ENCODE peak calls at places on chromosomes 6 and 20, in ten cellular contexts. R is heart right ventricle, G is neural crest cell, K is A549, O is astrocyte, C is mucosa of descending colon, H is Peyer's patch, W is GM12865, I is choroid plexus epithelial cell, D is cardiac fibroblast. Q is an unnamed sample.

GRCh38 chr6:17226766-17227338 is 54.3 kb upstream of the RBM24 start:
- DNase-seq in R (no peak), G (no peak), K (no peak), O (peak; percentile 6), C (no peak), H (no peak), W (no peak), I (peak; percentile 10), D (no peak), Q (no peak)

GRCh38 chr20:33030076-33030475 is 1.4 kb upstream of the BPIFB6 start:
- DNase-seq in R (no peak), G (no peak), K (no peak), O (no peak), C (no peak), H (no peak), W (no peak), I (no peak), D (no peak), Q (no peak)

GRCh38 chr20:294602-295001 is 2.8 kb upstream of the ZCCHC3 start:
- DNase-seq in R (no peak), G (no peak), K (no peak), O (no peak), C (no peak), H (no peak), W (no peak), I (no peak), D (no peak), Q (no peak)

GRCh38 chr6:108353853-108354252 is 59.0 kb downstream of the AFG1L start:
- DNase-seq in R (no peak), G (no peak), K (no peak), O (peak; percentile 25), C (no peak), H (no peak), W (no peak), I (no peak), D (no peak), Q (no peak)

GRCh38 chr6:30719356-30719755 is 796 bp upstream of the TUBB start:
- DNase-seq in R (no peak), G (no peak), K (no peak), O (no peak), C (peak; percentile 22), H (no peak), W (peak; percentile 58), I (no peak), D (no peak), Q (no peak)

GRCh38 chr6:110049696-110050465 is 71.8 kb downstream of the GPR6 start:
- DNase-seq in R (no peak), G (no peak), K (no peak), O (no peak), C (no peak), H (no peak), W (no peak), I (no peak), D (no peak), Q (no peak)

GRCh38 chr6:151012321-151013294 is 147.1 kb downstream of the MTHFD1L start:
- DNase-seq in R (no peak), G (no peak), K (no peak), O (peak; percentile 49), C (no peak), H (no peak), W (no peak), I (peak; percentile 73), D (peak; percentile 64), Q (no peak)

GRCh38 chr6:134034951-134035822 is 17.2 kb downstream of the SLC2A12 start:
- DNase-seq in R (no peak), G (no peak), K (no peak), O (no peak), C (no peak), H (no peak), W (no peak), I (no peak), D (no peak), Q (no peak)

GRCh38 chr6:157644043-157644810 is 178.8 kb upstream of the SNX9 start:
- DNase-seq in R (no peak), G (no peak), K (peak; percentile 25), O (no peak), C (no peak), H (no peak), W (no peak), I (peak; percentile 35), D (peak; percentile 11), Q (no peak)
- TF ChIP-seq CTCF in R (no peak), G (no peak), K (peak; percentile 18), O (no peak), C (no peak), H (no peak), W (peak; percentile 1), I (peak; percentile 38), D (peak; percentile 12), Q (no peak)

GRCh38 chr6:35463292-35463691 is 4.9 kb upstream of the RPL10A start:
- DNase-seq in R (no peak), G (no peak), K (no peak), O (no peak), C (no peak), H (no peak), W (no peak), I (no peak), D (no peak), Q (no peak)

GRCh38 chr6:35453236-35453635 is 1.1 kb downstream of the FANCE start:
- DNase-seq in R (no peak), G (no peak), K (no peak), O (no peak), C (no peak), H (no peak), W (no peak), I (no peak), D (no peak), Q (no peak)

GRCh38 chr6:35454843-35455110 is 2.6 kb downstream of the FANCE start:
- DNase-seq in R (no peak), G (no peak), K (no peak), O (no peak), C (no peak), H (no peak), W (no peak), I (no peak), D (no peak), Q (no peak)

GRCh38 chr6:35461270-35461669 is 6.9 kb upstream of the RPL10A start:
- DNase-seq in R (no peak), G (no peak), K (no peak), O (no peak), C (no peak), H (no peak), W (no peak), I (no peak), D (no peak), Q (no peak)

DNA sequence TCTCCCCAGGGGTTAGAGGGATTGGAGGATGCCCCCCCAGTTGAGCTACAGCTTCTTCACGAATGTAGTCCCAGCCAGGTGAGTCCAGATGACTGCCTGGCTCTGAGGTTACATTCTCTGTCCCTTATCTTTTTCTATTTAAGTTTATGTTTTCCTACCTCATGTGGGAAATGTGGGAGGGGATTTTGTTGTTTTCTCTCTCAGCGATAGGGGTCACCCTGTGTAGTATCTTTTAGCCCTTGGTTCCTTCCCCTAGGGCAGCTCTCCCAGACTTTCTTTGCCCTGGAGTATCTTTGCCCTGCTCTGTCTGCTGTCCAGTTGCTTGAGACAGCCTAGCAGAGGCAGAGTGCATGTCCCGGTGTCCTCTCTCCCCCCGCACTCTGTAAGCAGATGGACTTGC is 5.8 kb downstream of the FANCE start:
- DNase-seq in R (no peak), G (no peak), K (no peak), O (no peak), C (no peak), H (no peak), W (no peak), I (no peak), D (no peak), Q (no peak)
- TF ChIP-seq CTCF in R (no peak), G (no peak), K (no peak), O (no peak), C (no peak), H (no peak), W (no peak), I (no peak), D (no peak), Q (no peak)

DNA sequence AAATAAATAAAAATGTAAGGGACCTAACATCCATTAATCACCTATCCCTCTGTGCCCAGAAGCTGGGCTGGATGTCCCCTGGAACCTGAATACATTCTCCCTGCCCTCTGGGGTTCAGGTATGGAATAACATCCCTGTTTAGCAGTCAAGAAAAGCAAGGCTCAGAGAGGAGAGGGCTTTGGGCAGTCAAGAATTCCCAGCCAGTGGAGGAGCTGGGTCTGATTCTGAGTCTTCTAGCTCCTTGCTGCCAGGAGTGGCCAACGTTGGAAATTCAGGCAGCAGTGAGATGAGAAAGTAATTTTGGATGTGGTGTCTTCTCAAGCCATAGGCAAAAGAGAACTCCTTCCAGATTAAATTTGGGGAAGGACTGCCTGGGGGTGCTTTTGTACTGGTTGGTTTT is 42.6 kb upstream of the ZNFX1 start:
- DNase-seq in R (no peak), G (no peak), K (peak; percentile 78), O (peak; percentile 27), C (no peak), H (no peak), W (no peak), I (peak; percentile 77), D (peak; percentile 58), Q (peak; percentile 27)
- TF ChIP-seq CTCF in R (no peak), G (peak; percentile 38), K (no peak), O (peak; percentile 30), C (no peak), H (no peak), W (no peak), I (peak; percentile 73), D (peak; percentile 52), Q (peak; percentile 22)

GRCh38 chr20:47300071-47300470 is 56.4 kb downstream of the ZMYND8 start:
- DNase-seq in R (no peak), G (no peak), K (no peak), O (peak; percentile 87), C (no peak), H (no peak), W (no peak), I (peak; percentile 65), D (peak; percentile 41), Q (no peak)

GRCh38 chr20:47297746-47298145 is 58.8 kb downstream of the ZMYND8 start:
- DNase-seq in R (no peak), G (no peak), K (no peak), O (no peak), C (no peak), H (no peak), W (no peak), I (no peak), D (no peak), Q (no peak)

GRCh38 chr20:47295921-47296426 is 60.5 kb downstream of the ZMYND8 start:
- DNase-seq in R (no peak), G (no peak), K (peak; percentile 84), O (peak; percentile 62), C (no peak), H (no peak), W (no peak), I (no peak), D (peak; percentile 61), Q (no peak)

GRCh38 chr20:47298624-47299023 is 57.9 kb downstream of the ZMYND8 start:
- DNase-seq in R (no peak), G (no peak), K (no peak), O (no peak), C (no peak), H (no peak), W (no peak), I (no peak), D (no peak), Q (no peak)

DNA sequence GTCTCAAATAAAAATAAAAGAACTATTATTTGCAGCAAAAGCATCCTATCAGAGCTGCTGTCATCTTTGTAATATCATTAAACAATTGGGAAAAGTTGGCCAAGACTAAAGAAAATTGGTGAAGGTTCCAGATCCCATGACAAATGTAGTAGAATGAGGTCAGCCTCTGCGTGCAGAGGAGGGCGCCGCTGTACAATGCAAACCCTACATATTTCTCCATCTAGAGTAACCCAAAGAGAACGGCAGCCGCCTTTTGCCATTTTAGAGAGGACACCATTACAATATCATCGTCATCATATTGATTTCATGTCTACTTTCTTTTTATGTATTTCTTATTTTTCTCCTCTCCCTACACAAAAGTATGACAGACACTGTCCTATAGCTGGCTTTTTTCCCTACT is 59.5 kb downstream of the ZMYND8 start:
- DNase-seq in R (no peak), G (no peak), K (peak; percentile 44), O (no peak), C (no peak), H (no peak), W (no peak), I (no peak), D (peak; percentile 43), Q (no peak)
- TF ChIP-seq CTCF in R (no peak), G (peak; percentile 33), K (peak; percentile 23), O (no peak), C (no peak), H (no peak), W (no peak), I (no peak), D (no peak), Q (no peak)